ENCODE peak calls at places on chromosomes 6 and 20, in eight cellular contexts. N is H9; C is HEK293T; W is HCEC 1CT; H is AG04450; A is B cell; P is stimulated activated CD8-positive, alpha-beta memory T cell treated with anti-CD3 and anti-CD28 coated beads, Interleukin-2, amount 100 ng/mL, for 1 hour; G is heart right ventricle. M is an unnamed sample.

GRCh38 chr6:131059486-131059885 is 3.6 kb downstream of the EPB41L2 start:
- DNase-seq in N (no peak), C (no peak), W (peak; percentile 61), H (no peak), A (no peak), P (no peak), G (no peak), M (no peak)

GRCh38 chr20:64104667-64105451 is 2.5 kb downstream of the NPBWR2 start:
- DNase-seq in N (no peak), C (no peak), W (no peak), H (no peak), A (no peak), P (no peak), G (no peak), M (no peak)

GRCh38 chr20:53751394-53752368 is 158.0 kb upstream of the ZNF217 start:
- DNase-seq in N (no peak), C (no peak), W (no peak), H (no peak), A (peak; percentile 70), P (no peak), G (no peak), M (no peak)

GRCh38 chr20:24199493-24199892 is 210.9 kb upstream of the GGTLC1 start:
- DNase-seq in N (peak; percentile 37), C (no peak), W (no peak), H (no peak), A (no peak), P (no peak), G (no peak), M (no peak)

GRCh38 chr6:14228571-14228970 is 111.0 kb downstream of the CD83 start:
- DNase-seq in N (no peak), C (no peak), W (no peak), H (no peak), A (no peak), P (no peak), G (no peak), M (no peak)

GRCh38 chr20:53874104-53874503 is 196.3 kb downstream of the BCAS1 start:
- DNase-seq in N (no peak), C (no peak), W (no peak), H (no peak), A (no peak), P (no peak), G (no peak), M (no peak)

GRCh38 chr6:129233458-129234134 is 350.7 kb downstream of the LAMA2 start:
- DNase-seq in N (no peak), C (no peak), W (no peak), H (no peak), A (peak; percentile 14), P (no peak), G (no peak), M (no peak)

GRCh38 chr6:159826968-159827647 is 27.0 kb downstream of the PNLDC1 start:
- DNase-seq in N (no peak), C (no peak), W (no peak), H (no peak), A (no peak), P (no peak), G (no peak), M (no peak)

GRCh38 chr6:144661101-144661806 is 376.1 kb downstream of the UTRN start:
- DNase-seq in N (no peak), C (peak; percentile 50), W (no peak), H (no peak), A (no peak), P (no peak), G (no peak), M (no peak)

GRCh38 chr6:112468359-112468758 is 121.2 kb downstream of the RFPL4B start:
- DNase-seq in N (no peak), C (no peak), W (peak; percentile 69), H (no peak), A (no peak), P (no peak), G (no peak), M (no peak)

GRCh38 chr6:165486183-165487137 is 176.6 kb downstream of the PDE10A start:
- DNase-seq in N (no peak), C (no peak), W (no peak), H (no peak), A (no peak), P (no peak), G (no peak), M (no peak)

GRCh38 chr20:62010551-62011402 is 54.9 kb downstream of the TAF4 start:
- DNase-seq in N (peak; percentile 61), C (peak; percentile 79), W (peak; percentile 30), H (peak; percentile 20), A (peak; percentile 73), P (peak; percentile 34), G (peak; percentile 53), M (peak; percentile 77)

GRCh38 chr6:36848658-36849441 is 9.6 kb upstream of the CPNE5 start:
- DNase-seq in N (peak; percentile 84), C (no peak), W (no peak), H (no peak), A (peak; percentile 19), P (no peak), G (peak; percentile 67), M (peak; percentile 93)

GRCh38 chr20:57498425-57499400 is 26.2 kb downstream of the CTCFL start:
- DNase-seq in N (peak; percentile 72), C (no peak), W (peak; percentile 14), H (no peak), A (peak; percentile 67), P (no peak), G (no peak), M (peak; percentile 46)

GRCh38 chr6:32952817-32953739 is at the start of gene HLA-DMA:
- DNase-seq in N (peak; percentile 97), C (peak; percentile 55), W (peak; percentile 98), H (peak; percentile 80), A (peak; percentile 92), P (no peak), G (peak; percentile 92), M (peak; percentile 77)

GRCh38 chr6:105402090-105402980 is 547 bp downstream of the PREP start:
- DNase-seq in N (peak; percentile 38), C (peak; percentile 23), W (peak; percentile 31), H (no peak), A (peak; percentile 40), P (peak; percentile 6), G (peak; percentile 23), M (peak; percentile 70)